ENCODE peak calls at places on chromosomes 4 and X, in ten cellular contexts. One of them, this sample, is unnamed.

GRCh38 chrX:57528670-57529255 is 63.0 kb upstream of the ZXDB start:
- DNase-seq in stimulated activated CD4-positive, alpha-beta T cell treated with anti-CD3 and anti-CD28 coated beads, Interleukin-15, amount 100 ng/mL, for 1 hour: no peak
- DNase-seq in NCI-H1105 treated with DMSO at 0.1 percent for 48 hours: peak
- DNase-seq in GM13976: no peak
- DNase-seq in AG09309: no peak
- DNase-seq in HT-29: peak
- DNase-seq in cardiac fibroblast: peak
- DNase-seq in activated CD4-positive, CD25-positive, alpha-beta regulatory T cell: no peak
- DNase-seq in fibroblast of the conjunctiva: no peak
- DNase-seq in NCI-H1694 treated with DMSO at 0.1 percent for 48 hours: no peak
- DNase-seq in this sample: peak

GRCh38 chrX:54602563-54602962 is 72.5 kb downstream of the GNL3L start:
- DNase-seq in stimulated activated CD4-positive, alpha-beta T cell treated with anti-CD3 and anti-CD28 coated beads, Interleukin-15, amount 100 ng/mL, for 1 hour: no peak
- DNase-seq in NCI-H1105 treated with DMSO at 0.1 percent for 48 hours: no peak
- DNase-seq in GM13976: no peak
- DNase-seq in AG09309: no peak
- DNase-seq in HT-29: no peak
- DNase-seq in cardiac fibroblast: no peak
- DNase-seq in activated CD4-positive, CD25-positive, alpha-beta regulatory T cell: no peak
- DNase-seq in fibroblast of the conjunctiva: no peak
- DNase-seq in NCI-H1694 treated with DMSO at 0.1 percent for 48 hours: no peak
- DNase-seq in this sample: no peak

GRCh38 chr4:102438396-102438795 is 62.8 kb upstream of the NFKB1 start:
- DNase-seq in stimulated activated CD4-positive, alpha-beta T cell treated with anti-CD3 and anti-CD28 coated beads, Interleukin-15, amount 100 ng/mL, for 1 hour: no peak
- DNase-seq in NCI-H1105 treated with DMSO at 0.1 percent for 48 hours: no peak
- DNase-seq in GM13976: no peak
- DNase-seq in AG09309: no peak
- DNase-seq in HT-29: no peak
- DNase-seq in cardiac fibroblast: peak
- DNase-seq in activated CD4-positive, CD25-positive, alpha-beta regulatory T cell: no peak
- DNase-seq in fibroblast of the conjunctiva: no peak
- DNase-seq in NCI-H1694 treated with DMSO at 0.1 percent for 48 hours: no peak
- DNase-seq in this sample: no peak

GRCh38 chr4:141220271-141220654 is 432 bp upstream of the ZNF330 start:
- DNase-seq in stimulated activated CD4-positive, alpha-beta T cell treated with anti-CD3 and anti-CD28 coated beads, Interleukin-15, amount 100 ng/mL, for 1 hour: no peak
- DNase-seq in NCI-H1105 treated with DMSO at 0.1 percent for 48 hours: no peak
- DNase-seq in GM13976: no peak
- DNase-seq in AG09309: no peak
- DNase-seq in HT-29: no peak
- DNase-seq in cardiac fibroblast: no peak
- DNase-seq in activated CD4-positive, CD25-positive, alpha-beta regulatory T cell: no peak
- DNase-seq in fibroblast of the conjunctiva: no peak
- DNase-seq in NCI-H1694 treated with DMSO at 0.1 percent for 48 hours: no peak
- DNase-seq in this sample: no peak

GRCh38 chr4:174553828-174554227 is 31.5 kb upstream of the HPGD start:
- DNase-seq in stimulated activated CD4-positive, alpha-beta T cell treated with anti-CD3 and anti-CD28 coated beads, Interleukin-15, amount 100 ng/mL, for 1 hour: no peak
- DNase-seq in NCI-H1105 treated with DMSO at 0.1 percent for 48 hours: no peak
- DNase-seq in GM13976: no peak
- DNase-seq in AG09309: peak
- DNase-seq in HT-29: no peak
- DNase-seq in cardiac fibroblast: peak
- DNase-seq in activated CD4-positive, CD25-positive, alpha-beta regulatory T cell: no peak
- DNase-seq in fibroblast of the conjunctiva: peak
- DNase-seq in NCI-H1694 treated with DMSO at 0.1 percent for 48 hours: no peak
- DNase-seq in this sample: no peak

GRCh38 chr4:8167815-8168214 is 9.2 kb upstream of the ABLIM2 start:
- DNase-seq in stimulated activated CD4-positive, alpha-beta T cell treated with anti-CD3 and anti-CD28 coated beads, Interleukin-15, amount 100 ng/mL, for 1 hour: no peak
- DNase-seq in NCI-H1105 treated with DMSO at 0.1 percent for 48 hours: no peak
- DNase-seq in GM13976: no peak
- DNase-seq in AG09309: no peak
- DNase-seq in HT-29: peak
- DNase-seq in cardiac fibroblast: no peak
- DNase-seq in activated CD4-positive, CD25-positive, alpha-beta regulatory T cell: no peak
- DNase-seq in fibroblast of the conjunctiva: no peak
- DNase-seq in NCI-H1694 treated with DMSO at 0.1 percent for 48 hours: no peak
- DNase-seq in this sample: no peak

GRCh38 chrX:136147966-136148365 is 633 bp downstream of the FHL1 start:
- DNase-seq in stimulated activated CD4-positive, alpha-beta T cell treated with anti-CD3 and anti-CD28 coated beads, Interleukin-15, amount 100 ng/mL, for 1 hour: no peak
- DNase-seq in NCI-H1105 treated with DMSO at 0.1 percent for 48 hours: no peak
- DNase-seq in GM13976: no peak
- DNase-seq in AG09309: no peak
- DNase-seq in HT-29: no peak
- DNase-seq in cardiac fibroblast: no peak
- DNase-seq in activated CD4-positive, CD25-positive, alpha-beta regulatory T cell: no peak
- DNase-seq in fibroblast of the conjunctiva: no peak
- DNase-seq in NCI-H1694 treated with DMSO at 0.1 percent for 48 hours: no peak
- DNase-seq in this sample: no peak

GRCh38 chr4:90474484-90474883 is 347.3 kb downstream of the CCSER1 start:
- DNase-seq in stimulated activated CD4-positive, alpha-beta T cell treated with anti-CD3 and anti-CD28 coated beads, Interleukin-15, amount 100 ng/mL, for 1 hour: no peak
- DNase-seq in NCI-H1105 treated with DMSO at 0.1 percent for 48 hours: no peak
- DNase-seq in GM13976: no peak
- DNase-seq in AG09309: no peak
- DNase-seq in HT-29: no peak
- DNase-seq in cardiac fibroblast: no peak
- DNase-seq in activated CD4-positive, CD25-positive, alpha-beta regulatory T cell: no peak
- DNase-seq in fibroblast of the conjunctiva: no peak
- DNase-seq in NCI-H1694 treated with DMSO at 0.1 percent for 48 hours: no peak
- DNase-seq in this sample: no peak

GRCh38 chr4:173436149-173436579 is 37.2 kb upstream of the SCRG1 start:
- DNase-seq in stimulated activated CD4-positive, alpha-beta T cell treated with anti-CD3 and anti-CD28 coated beads, Interleukin-15, amount 100 ng/mL, for 1 hour: no peak
- DNase-seq in NCI-H1105 treated with DMSO at 0.1 percent for 48 hours: peak
- DNase-seq in GM13976: no peak
- DNase-seq in AG09309: peak
- DNase-seq in HT-29: peak
- DNase-seq in cardiac fibroblast: peak
- DNase-seq in activated CD4-positive, CD25-positive, alpha-beta regulatory T cell: no peak
- DNase-seq in fibroblast of the conjunctiva: peak
- DNase-seq in NCI-H1694 treated with DMSO at 0.1 percent for 48 hours: no peak
- DNase-seq in this sample: peak

GRCh38 chr4:150297861-150298474 is 219.7 kb downstream of the DCLK2 start:
- DNase-seq in stimulated activated CD4-positive, alpha-beta T cell treated with anti-CD3 and anti-CD28 coated beads, Interleukin-15, amount 100 ng/mL, for 1 hour: no peak
- DNase-seq in NCI-H1105 treated with DMSO at 0.1 percent for 48 hours: peak
- DNase-seq in GM13976: peak
- DNase-seq in AG09309: no peak
- DNase-seq in HT-29: peak
- DNase-seq in cardiac fibroblast: peak
- DNase-seq in activated CD4-positive, CD25-positive, alpha-beta regulatory T cell: no peak
- DNase-seq in fibroblast of the conjunctiva: peak
- DNase-seq in NCI-H1694 treated with DMSO at 0.1 percent for 48 hours: peak
- DNase-seq in this sample: no peak

GRCh38 chrX:135384161-135384836 is 37.4 kb upstream of the SMIM10L2A start:
- DNase-seq in stimulated activated CD4-positive, alpha-beta T cell treated with anti-CD3 and anti-CD28 coated beads, Interleukin-15, amount 100 ng/mL, for 1 hour: no peak
- DNase-seq in NCI-H1105 treated with DMSO at 0.1 percent for 48 hours: no peak
- DNase-seq in GM13976: no peak
- DNase-seq in AG09309: no peak
- DNase-seq in HT-29: no peak
- DNase-seq in cardiac fibroblast: no peak
- DNase-seq in activated CD4-positive, CD25-positive, alpha-beta regulatory T cell: no peak
- DNase-seq in fibroblast of the conjunctiva: no peak
- DNase-seq in NCI-H1694 treated with DMSO at 0.1 percent for 48 hours: no peak
- DNase-seq in this sample: no peak

GRCh38 chr4:152310223-152310622 is 225.7 kb downstream of the FBXW7 start:
- DNase-seq in stimulated activated CD4-positive, alpha-beta T cell treated with anti-CD3 and anti-CD28 coated beads, Interleukin-15, amount 100 ng/mL, for 1 hour: no peak
- DNase-seq in NCI-H1105 treated with DMSO at 0.1 percent for 48 hours: no peak
- DNase-seq in GM13976: no peak
- DNase-seq in AG09309: peak
- DNase-seq in HT-29: no peak
- DNase-seq in cardiac fibroblast: peak
- DNase-seq in activated CD4-positive, CD25-positive, alpha-beta regulatory T cell: no peak
- DNase-seq in fibroblast of the conjunctiva: no peak
- DNase-seq in NCI-H1694 treated with DMSO at 0.1 percent for 48 hours: no peak
- DNase-seq in this sample: no peak

GRCh38 chrX:138858946-138859345 is 147.4 kb upstream of the FGF13 start:
- DNase-seq in stimulated activated CD4-positive, alpha-beta T cell treated with anti-CD3 and anti-CD28 coated beads, Interleukin-15, amount 100 ng/mL, for 1 hour: no peak
- DNase-seq in NCI-H1105 treated with DMSO at 0.1 percent for 48 hours: no peak
- DNase-seq in GM13976: no peak
- DNase-seq in AG09309: no peak
- DNase-seq in HT-29: no peak
- DNase-seq in cardiac fibroblast: no peak
- DNase-seq in activated CD4-positive, CD25-positive, alpha-beta regulatory T cell: no peak
- DNase-seq in fibroblast of the conjunctiva: no peak
- DNase-seq in NCI-H1694 treated with DMSO at 0.1 percent for 48 hours: no peak
- DNase-seq in this sample: no peak

GRCh38 chr4:129428454-129428853 is 332.5 kb downstream of the C4orf33 start:
- DNase-seq in stimulated activated CD4-positive, alpha-beta T cell treated with anti-CD3 and anti-CD28 coated beads, Interleukin-15, amount 100 ng/mL, for 1 hour: no peak
- DNase-seq in NCI-H1105 treated with DMSO at 0.1 percent for 48 hours: peak
- DNase-seq in GM13976: no peak
- DNase-seq in AG09309: no peak
- DNase-seq in HT-29: no peak
- DNase-seq in cardiac fibroblast: no peak
- DNase-seq in activated CD4-positive, CD25-positive, alpha-beta regulatory T cell: no peak
- DNase-seq in fibroblast of the conjunctiva: no peak
- DNase-seq in NCI-H1694 treated with DMSO at 0.1 percent for 48 hours: peak
- DNase-seq in this sample: no peak

GRCh38 chr4:108881190-108881589 is 118.3 kb upstream of the ETNPPL start:
- DNase-seq in stimulated activated CD4-positive, alpha-beta T cell treated with anti-CD3 and anti-CD28 coated beads, Interleukin-15, amount 100 ng/mL, for 1 hour: no peak
- DNase-seq in NCI-H1105 treated with DMSO at 0.1 percent for 48 hours: no peak
- DNase-seq in GM13976: no peak
- DNase-seq in AG09309: peak
- DNase-seq in HT-29: no peak
- DNase-seq in cardiac fibroblast: peak
- DNase-seq in activated CD4-positive, CD25-positive, alpha-beta regulatory T cell: no peak
- DNase-seq in fibroblast of the conjunctiva: no peak
- DNase-seq in NCI-H1694 treated with DMSO at 0.1 percent for 48 hours: no peak
- DNase-seq in this sample: no peak

GRCh38 chrX:2511326-2511725 is 10.6 kb upstream of the DHRSX start:
- DNase-seq in stimulated activated CD4-positive, alpha-beta T cell treated with anti-CD3 and anti-CD28 coated beads, Interleukin-15, amount 100 ng/mL, for 1 hour: no peak
- DNase-seq in NCI-H1105 treated with DMSO at 0.1 percent for 48 hours: no peak
- DNase-seq in GM13976: no peak
- DNase-seq in AG09309: no peak
- DNase-seq in HT-29: no peak
- DNase-seq in cardiac fibroblast: no peak
- DNase-seq in activated CD4-positive, CD25-positive, alpha-beta regulatory T cell: no peak
- DNase-seq in fibroblast of the conjunctiva: no peak
- DNase-seq in NCI-H1694 treated with DMSO at 0.1 percent for 48 hours: no peak
- DNase-seq in this sample: no peak

GRCh38 chr4:186820371-186820990 is 96.8 kb upstream of the FAT1 start:
- DNase-seq in stimulated activated CD4-positive, alpha-beta T cell treated with anti-CD3 and anti-CD28 coated beads, Interleukin-15, amount 100 ng/mL, for 1 hour: no peak
- DNase-seq in NCI-H1105 treated with DMSO at 0.1 percent for 48 hours: peak
- DNase-seq in GM13976: no peak
- DNase-seq in AG09309: no peak
- DNase-seq in HT-29: peak
- DNase-seq in cardiac fibroblast: peak
- DNase-seq in activated CD4-positive, CD25-positive, alpha-beta regulatory T cell: no peak
- DNase-seq in fibroblast of the conjunctiva: no peak
- DNase-seq in NCI-H1694 treated with DMSO at 0.1 percent for 48 hours: peak
- DNase-seq in this sample: no peak

GRCh38 chr4:1010522-1011021 is 854 bp upstream of the FGFRL1 start:
- DNase-seq in stimulated activated CD4-positive, alpha-beta T cell treated with anti-CD3 and anti-CD28 coated beads, Interleukin-15, amount 100 ng/mL, for 1 hour: peak
- DNase-seq in NCI-H1105 treated with DMSO at 0.1 percent for 48 hours: peak
- DNase-seq in GM13976: no peak
- DNase-seq in AG09309: peak
- DNase-seq in HT-29: peak
- DNase-seq in cardiac fibroblast: peak
- DNase-seq in activated CD4-positive, CD25-positive, alpha-beta regulatory T cell: peak
- DNase-seq in fibroblast of the conjunctiva: peak
- DNase-seq in NCI-H1694 treated with DMSO at 0.1 percent for 48 hours: no peak
- DNase-seq in this sample: no peak

GRCh38 chr4:80049402-80049801 is 23.6 kb downstream of the ANTXR2 start:
- DNase-seq in stimulated activated CD4-positive, alpha-beta T cell treated with anti-CD3 and anti-CD28 coated beads, Interleukin-15, amount 100 ng/mL, for 1 hour: no peak
- DNase-seq in NCI-H1105 treated with DMSO at 0.1 percent for 48 hours: no peak
- DNase-seq in GM13976: no peak
- DNase-seq in AG09309: no peak
- DNase-seq in HT-29: no peak
- DNase-seq in cardiac fibroblast: no peak
- DNase-seq in activated CD4-positive, CD25-positive, alpha-beta regulatory T cell: no peak
- DNase-seq in fibroblast of the conjunctiva: no peak
- DNase-seq in NCI-H1694 treated with DMSO at 0.1 percent for 48 hours: no peak
- DNase-seq in this sample: peak

GRCh38 chr4:98517444-98518021 is 140.9 kb downstream of the TSPAN5 start:
- DNase-seq in stimulated activated CD4-positive, alpha-beta T cell treated with anti-CD3 and anti-CD28 coated beads, Interleukin-15, amount 100 ng/mL, for 1 hour: no peak
- DNase-seq in NCI-H1105 treated with DMSO at 0.1 percent for 48 hours: no peak
- DNase-seq in GM13976: no peak
- DNase-seq in AG09309: no peak
- DNase-seq in HT-29: no peak
- DNase-seq in cardiac fibroblast: peak
- DNase-seq in activated CD4-positive, CD25-positive, alpha-beta regulatory T cell: no peak
- DNase-seq in fibroblast of the conjunctiva: no peak
- DNase-seq in NCI-H1694 treated with DMSO at 0.1 percent for 48 hours: no peak
- DNase-seq in this sample: no peak

GRCh38 chr4:66430856-66431255 is 760.6 kb upstream of the EPHA5 start:
- DNase-seq in stimulated activated CD4-positive, alpha-beta T cell treated with anti-CD3 and anti-CD28 coated beads, Interleukin-15, amount 100 ng/mL, for 1 hour: no peak
- DNase-seq in NCI-H1105 treated with DMSO at 0.1 percent for 48 hours: no peak
- DNase-seq in GM13976: no peak
- DNase-seq in AG09309: peak
- DNase-seq in HT-29: no peak
- DNase-seq in cardiac fibroblast: peak
- DNase-seq in activated CD4-positive, CD25-positive, alpha-beta regulatory T cell: no peak
- DNase-seq in fibroblast of the conjunctiva: no peak
- DNase-seq in NCI-H1694 treated with DMSO at 0.1 percent for 48 hours: no peak
- DNase-seq in this sample: no peak

GRCh38 chrX:39149761-39150160 is 348.5 kb downstream of the MID1IP1 start:
- DNase-seq in stimulated activated CD4-positive, alpha-beta T cell treated with anti-CD3 and anti-CD28 coated beads, Interleukin-15, amount 100 ng/mL, for 1 hour: peak
- DNase-seq in NCI-H1105 treated with DMSO at 0.1 percent for 48 hours: peak
- DNase-seq in GM13976: peak
- DNase-seq in AG09309: peak
- DNase-seq in HT-29: peak
- DNase-seq in cardiac fibroblast: peak
- DNase-seq in activated CD4-positive, CD25-positive, alpha-beta regulatory T cell: peak
- DNase-seq in fibroblast of the conjunctiva: peak
- DNase-seq in NCI-H1694 treated with DMSO at 0.1 percent for 48 hours: peak
- DNase-seq in this sample: peak

GRCh38 chrX:133913658-133914388 is 71.6 kb downstream of the GPC3 start:
- DNase-seq in stimulated activated CD4-positive, alpha-beta T cell treated with anti-CD3 and anti-CD28 coated beads, Interleukin-15, amount 100 ng/mL, for 1 hour: no peak
- DNase-seq in NCI-H1105 treated with DMSO at 0.1 percent for 48 hours: no peak
- DNase-seq in GM13976: no peak
- DNase-seq in AG09309: no peak
- DNase-seq in HT-29: no peak
- DNase-seq in cardiac fibroblast: no peak
- DNase-seq in activated CD4-positive, CD25-positive, alpha-beta regulatory T cell: no peak
- DNase-seq in fibroblast of the conjunctiva: no peak
- DNase-seq in NCI-H1694 treated with DMSO at 0.1 percent for 48 hours: no peak
- DNase-seq in this sample: no peak

GRCh38 chr4:10716163-10716562 is 31.6 kb upstream of the CLNK start:
- DNase-seq in stimulated activated CD4-positive, alpha-beta T cell treated with anti-CD3 and anti-CD28 coated beads, Interleukin-15, amount 100 ng/mL, for 1 hour: no peak
- DNase-seq in NCI-H1105 treated with DMSO at 0.1 percent for 48 hours: no peak
- DNase-seq in GM13976: no peak
- DNase-seq in AG09309: no peak
- DNase-seq in HT-29: no peak
- DNase-seq in cardiac fibroblast: no peak
- DNase-seq in activated CD4-positive, CD25-positive, alpha-beta regulatory T cell: no peak
- DNase-seq in fibroblast of the conjunctiva: no peak
- DNase-seq in NCI-H1694 treated with DMSO at 0.1 percent for 48 hours: no peak
- DNase-seq in this sample: no peak

GRCh38 chr4:6426571-6427438 is 45.6 kb downstream of the PPP2R2C start:
- DNase-seq in stimulated activated CD4-positive, alpha-beta T cell treated with anti-CD3 and anti-CD28 coated beads, Interleukin-15, amount 100 ng/mL, for 1 hour: no peak
- DNase-seq in NCI-H1105 treated with DMSO at 0.1 percent for 48 hours: no peak
- DNase-seq in GM13976: no peak
- DNase-seq in AG09309: no peak
- DNase-seq in HT-29: no peak
- DNase-seq in cardiac fibroblast: no peak
- DNase-seq in activated CD4-positive, CD25-positive, alpha-beta regulatory T cell: no peak
- DNase-seq in fibroblast of the conjunctiva: no peak
- DNase-seq in NCI-H1694 treated with DMSO at 0.1 percent for 48 hours: no peak
- DNase-seq in this sample: no peak

GRCh38 chr4:137881641-137882040 is 349.3 kb upstream of the PCDH18 start:
- DNase-seq in stimulated activated CD4-positive, alpha-beta T cell treated with anti-CD3 and anti-CD28 coated beads, Interleukin-15, amount 100 ng/mL, for 1 hour: no peak
- DNase-seq in NCI-H1105 treated with DMSO at 0.1 percent for 48 hours: no peak
- DNase-seq in GM13976: no peak
- DNase-seq in AG09309: no peak
- DNase-seq in HT-29: no peak
- DNase-seq in cardiac fibroblast: no peak
- DNase-seq in activated CD4-positive, CD25-positive, alpha-beta regulatory T cell: no peak
- DNase-seq in fibroblast of the conjunctiva: no peak
- DNase-seq in NCI-H1694 treated with DMSO at 0.1 percent for 48 hours: no peak
- DNase-seq in this sample: no peak

GRCh38 chr4:26916195-26916594 is 55.6 kb downstream of the STIM2 start:
- DNase-seq in stimulated activated CD4-positive, alpha-beta T cell treated with anti-CD3 and anti-CD28 coated beads, Interleukin-15, amount 100 ng/mL, for 1 hour: no peak
- DNase-seq in NCI-H1105 treated with DMSO at 0.1 percent for 48 hours: no peak
- DNase-seq in GM13976: no peak
- DNase-seq in AG09309: no peak
- DNase-seq in HT-29: no peak
- DNase-seq in cardiac fibroblast: peak
- DNase-seq in activated CD4-positive, CD25-positive, alpha-beta regulatory T cell: no peak
- DNase-seq in fibroblast of the conjunctiva: peak
- DNase-seq in NCI-H1694 treated with DMSO at 0.1 percent for 48 hours: no peak
- DNase-seq in this sample: no peak

GRCh38 chrX:14802943-14803710 is 69.7 kb downstream of the FANCB start:
- DNase-seq in stimulated activated CD4-positive, alpha-beta T cell treated with anti-CD3 and anti-CD28 coated beads, Interleukin-15, amount 100 ng/mL, for 1 hour: no peak
- DNase-seq in NCI-H1105 treated with DMSO at 0.1 percent for 48 hours: no peak
- DNase-seq in GM13976: no peak
- DNase-seq in AG09309: peak
- DNase-seq in HT-29: no peak
- DNase-seq in cardiac fibroblast: peak
- DNase-seq in activated CD4-positive, CD25-positive, alpha-beta regulatory T cell: no peak
- DNase-seq in fibroblast of the conjunctiva: no peak
- DNase-seq in NCI-H1694 treated with DMSO at 0.1 percent for 48 hours: no peak
- DNase-seq in this sample: no peak

This sample was measured in NCI-H748 treated with DMSO at 0.1 percent for 48 hours.